ENCODE peak calls at places on chromosomes 4 and X, in eight cellular contexts. One of them, this sample, is unnamed.
A peak's percentile ranks its signal among the peaks of the same experiment; 100 is the strongest.

GRCh38 chr4:178423366-178423765 is 981.1 kb upstream of the AGA start:
- DNase-seq in epithelial cell of prostate: no peak
- DNase-seq in mucosa of gallbladder: no peak
- DNase-seq in CD8-positive, alpha-beta memory T cell: no peak
- DNase-seq in heart right ventricle: no peak
- DNase-seq in NCI-H1436 treated with DMSO at 0.1 percent for 48 hours: no peak
- DNase-seq in AG10803: no peak
- DNase-seq in omental fat pad: no peak
- DNase-seq in this sample: no peak

GRCh38 chr4:142886566-142886965 is 40.5 kb upstream of the INPP4B start:
- DNase-seq in mucosa of gallbladder: no peak
- DNase-seq in heart right ventricle: no peak
- DNase-seq in NCI-H1436 treated with DMSO at 0.1 percent for 48 hours: no peak
- DNase-seq in CD8-positive, alpha-beta memory T cell: no peak
- DNase-seq in AG10803: no peak
- DNase-seq in epithelial cell of prostate: no peak
- DNase-seq in omental fat pad: no peak
- DNase-seq in this sample: no peak

GRCh38 chrX:4622768-4623167 is 909.3 kb upstream of the PRKX start:
- DNase-seq in CD8-positive, alpha-beta memory T cell: no peak
- DNase-seq in AG10803: no peak
- DNase-seq in heart right ventricle: no peak
- DNase-seq in mucosa of gallbladder: no peak
- DNase-seq in NCI-H1436 treated with DMSO at 0.1 percent for 48 hours: no peak
- DNase-seq in omental fat pad: no peak
- DNase-seq in epithelial cell of prostate: no peak
- DNase-seq in this sample: no peak

GRCh38 chr4:36326610-36327009 is 45.2 kb downstream of the DTHD1 start:
- DNase-seq in NCI-H1436 treated with DMSO at 0.1 percent for 48 hours: no peak
- DNase-seq in omental fat pad: no peak
- DNase-seq in epithelial cell of prostate: no peak
- DNase-seq in heart right ventricle: no peak
- DNase-seq in mucosa of gallbladder: no peak
- DNase-seq in AG10803: no peak
- DNase-seq in CD8-positive, alpha-beta memory T cell: no peak
- DNase-seq in this sample: no peak

GRCh38 chr4:69689530-69690111 is 36.6 kb upstream of the UGT2A1 start:
- DNase-seq in CD8-positive, alpha-beta memory T cell: no peak
- DNase-seq in NCI-H1436 treated with DMSO at 0.1 percent for 48 hours: no peak
- DNase-seq in epithelial cell of prostate: no peak
- DNase-seq in omental fat pad: no peak
- DNase-seq in mucosa of gallbladder: no peak
- DNase-seq in heart right ventricle: no peak
- DNase-seq in AG10803: peak; percentile 32
- DNase-seq in this sample: peak; percentile 12

GRCh38 chr4:40280586-40280985 is 54.5 kb upstream of the CHRNA9 start:
- DNase-seq in mucosa of gallbladder: no peak
- DNase-seq in omental fat pad: no peak
- DNase-seq in epithelial cell of prostate: no peak
- DNase-seq in AG10803: no peak
- DNase-seq in CD8-positive, alpha-beta memory T cell: no peak
- DNase-seq in NCI-H1436 treated with DMSO at 0.1 percent for 48 hours: no peak
- DNase-seq in heart right ventricle: no peak
- DNase-seq in this sample: no peak

GRCh38 chr4:53592686-53593641 is 1.7 kb upstream of the LNX1 start:
- DNase-seq in epithelial cell of prostate: peak; percentile 57
- DNase-seq in NCI-H1436 treated with DMSO at 0.1 percent for 48 hours: peak; percentile 73
- DNase-seq in CD8-positive, alpha-beta memory T cell: no peak
- DNase-seq in omental fat pad: peak; percentile 28
- DNase-seq in AG10803: no peak
- DNase-seq in mucosa of gallbladder: peak; percentile 76
- DNase-seq in heart right ventricle: peak; percentile 48
- DNase-seq in this sample: peak; percentile 74

GRCh38 chrX:135433531-135434257 is 11.9 kb downstream of the SMIM10L2A start:
- DNase-seq in NCI-H1436 treated with DMSO at 0.1 percent for 48 hours: no peak
- DNase-seq in heart right ventricle: no peak
- DNase-seq in AG10803: no peak
- DNase-seq in mucosa of gallbladder: no peak
- DNase-seq in omental fat pad: no peak
- DNase-seq in epithelial cell of prostate: no peak
- DNase-seq in CD8-positive, alpha-beta memory T cell: no peak
- DNase-seq in this sample: no peak

GRCh38 chrX:142251202-142251601 is 46.1 kb upstream of the MAGEC2 start:
- DNase-seq in mucosa of gallbladder: no peak
- DNase-seq in epithelial cell of prostate: no peak
- DNase-seq in omental fat pad: no peak
- DNase-seq in CD8-positive, alpha-beta memory T cell: no peak
- DNase-seq in heart right ventricle: no peak
- DNase-seq in NCI-H1436 treated with DMSO at 0.1 percent for 48 hours: no peak
- DNase-seq in AG10803: no peak
- DNase-seq in this sample: no peak

GRCh38 chr4:7487464-7487863 is 52.7 kb upstream of the PSAPL1 start:
- DNase-seq in heart right ventricle: no peak
- DNase-seq in omental fat pad: no peak
- DNase-seq in NCI-H1436 treated with DMSO at 0.1 percent for 48 hours: no peak
- DNase-seq in epithelial cell of prostate: no peak
- DNase-seq in AG10803: no peak
- DNase-seq in mucosa of gallbladder: no peak
- DNase-seq in CD8-positive, alpha-beta memory T cell: no peak
- DNase-seq in this sample: no peak

GRCh38 chrX:108439434-108439883 is at the start of gene COL4A5:
- DNase-seq in AG10803: peak; percentile 61
- DNase-seq in omental fat pad: no peak
- DNase-seq in mucosa of gallbladder: peak; percentile 11
- DNase-seq in heart right ventricle: peak; percentile 48
- DNase-seq in NCI-H1436 treated with DMSO at 0.1 percent for 48 hours: peak; percentile 46
- DNase-seq in CD8-positive, alpha-beta memory T cell: no peak
- DNase-seq in epithelial cell of prostate: peak; percentile 87
- DNase-seq in this sample: peak; percentile 77

GRCh38 chrX:72735561-72735960 is 21.5 kb upstream of the PHKA1 start:
- DNase-seq in heart right ventricle: no peak
- DNase-seq in NCI-H1436 treated with DMSO at 0.1 percent for 48 hours: no peak
- DNase-seq in AG10803: peak; percentile 8
- DNase-seq in epithelial cell of prostate: no peak
- DNase-seq in omental fat pad: no peak
- DNase-seq in mucosa of gallbladder: no peak
- DNase-seq in CD8-positive, alpha-beta memory T cell: no peak
- DNase-seq in this sample: no peak

GRCh38 chr4:24664956-24665355 is 80.6 kb upstream of the DHX15 start:
- DNase-seq in CD8-positive, alpha-beta memory T cell: no peak
- DNase-seq in heart right ventricle: no peak
- DNase-seq in NCI-H1436 treated with DMSO at 0.1 percent for 48 hours: no peak
- DNase-seq in omental fat pad: no peak
- DNase-seq in mucosa of gallbladder: no peak
- DNase-seq in epithelial cell of prostate: no peak
- DNase-seq in AG10803: peak; percentile 92
- DNase-seq in this sample: no peak

GRCh38 chrX:130896026-130896425 is 7.0 kb downstream of the ENOX2 start:
- DNase-seq in omental fat pad: no peak
- DNase-seq in heart right ventricle: no peak
- DNase-seq in NCI-H1436 treated with DMSO at 0.1 percent for 48 hours: no peak
- DNase-seq in CD8-positive, alpha-beta memory T cell: no peak
- DNase-seq in mucosa of gallbladder: no peak
- DNase-seq in epithelial cell of prostate: no peak
- DNase-seq in AG10803: no peak
- DNase-seq in this sample: no peak

GRCh38 chr4:44558206-44558605 is 93.2 kb downstream of the YIPF7 start:
- DNase-seq in mucosa of gallbladder: no peak
- DNase-seq in AG10803: no peak
- DNase-seq in CD8-positive, alpha-beta memory T cell: no peak
- DNase-seq in NCI-H1436 treated with DMSO at 0.1 percent for 48 hours: no peak
- DNase-seq in heart right ventricle: no peak
- DNase-seq in omental fat pad: no peak
- DNase-seq in epithelial cell of prostate: no peak
- DNase-seq in this sample: no peak

GRCh38 chr4:188146618-188147017 is 7.4 kb downstream of the TRIML1 start:
- DNase-seq in epithelial cell of prostate: no peak
- DNase-seq in CD8-positive, alpha-beta memory T cell: no peak
- DNase-seq in heart right ventricle: no peak
- DNase-seq in AG10803: no peak
- DNase-seq in mucosa of gallbladder: no peak
- DNase-seq in omental fat pad: no peak
- DNase-seq in NCI-H1436 treated with DMSO at 0.1 percent for 48 hours: no peak
- DNase-seq in this sample: no peak

GRCh38 chrX:120269379-120270035 is 18.9 kb downstream of the ZBTB33 start:
- DNase-seq in mucosa of gallbladder: no peak
- DNase-seq in heart right ventricle: no peak
- DNase-seq in NCI-H1436 treated with DMSO at 0.1 percent for 48 hours: no peak
- DNase-seq in AG10803: peak; percentile 1
- DNase-seq in omental fat pad: no peak
- DNase-seq in epithelial cell of prostate: peak; percentile 14
- DNase-seq in CD8-positive, alpha-beta memory T cell: no peak
- DNase-seq in this sample: no peak

This sample was measured in Caki2.